ENCODE peak calls at places on chromosomes 7 and 10, in nine cellular contexts. N, H, R, Q, B, F, T, K and M are unnamed samples.

GRCh38 chr7:4209966-4210365 is 472.1 kb upstream of the FOXK1 start:
- DNase-seq in B (no peak), Q (no peak), N (no peak), F (no peak), T (peak), R (no peak), K (no peak), H (peak), M (no peak)

GRCh38 chr7:54183055-54183454 is 359.1 kb upstream of the VSTM2A start:
- DNase-seq in T (no peak), H (no peak), R (no peak), N (no peak), F (no peak), Q (no peak), K (no peak), B (no peak), M (no peak)

GRCh38 chr7:66654275-66655112 is 25.8 kb downstream of the KCTD7 start:
- DNase-seq in B (peak), F (peak), Q (peak), T (peak), N (peak), K (peak), R (peak), H (peak), M (peak)

GRCh38 chr7:89042963-89043362 is 247.4 kb upstream of the TEX47 start:
- DNase-seq in B (no peak), N (no peak), T (no peak), R (no peak), H (no peak), Q (no peak), F (no peak), K (no peak), M (no peak)

GRCh38 chr10:112775892-112776679 is 174.0 kb upstream of the TCF7L2 start:
- DNase-seq in T (no peak), N (no peak), B (no peak), K (no peak), Q (no peak), H (no peak), R (no peak), F (no peak), M (no peak)

GRCh38 chr7:90596745-90597526 is 815 bp downstream of the CDK14 start:
- DNase-seq in T (no peak), N (no peak), Q (no peak), H (no peak), B (no peak), R (no peak), F (no peak), K (peak), M (no peak)

GRCh38 chr7:117961235-117961634 is 88.0 kb upstream of the CTTNBP2 start:
- DNase-seq in B (peak), H (no peak), F (no peak), K (no peak), Q (no peak), T (no peak), N (no peak), R (no peak), M (no peak)

GRCh38 chr10:98331888-98332287 is 63.9 kb upstream of the LOXL4 start:
- DNase-seq in R (no peak), T (no peak), F (no peak), K (no peak), H (no peak), Q (peak), N (no peak), B (no peak), M (peak)

GRCh38 chr7:154304231-154304630 is 252.0 kb downstream of the DPP6 start:
- DNase-seq in H (no peak), K (no peak), T (no peak), R (no peak), B (no peak), N (no peak), Q (no peak), F (no peak), M (no peak)

GRCh38 chr7:142329062-142329788 is 71.4 kb upstream of the PRSS58 start:
- DNase-seq in Q (no peak), N (no peak), K (no peak), R (no peak), B (no peak), H (no peak), T (no peak), F (no peak), M (no peak)

GRCh38 chr10:46787321-46787615 is 124.0 kb upstream of the PTPN20 start:
- DNase-seq in F (no peak), Q (peak), R (no peak), B (no peak), N (peak), K (peak), T (no peak), H (no peak), M (peak)

GRCh38 chr10:120732067-120732466 is 119.1 kb upstream of the WDR11 start:
- DNase-seq in Q (no peak), H (no peak), K (peak), N (no peak), R (no peak), F (no peak), T (no peak), B (no peak), M (no peak)

GRCh38 chr10:21756707-21757600 is 222.9 kb downstream of the MLLT10 start:
- DNase-seq in R (no peak), K (no peak), B (no peak), F (no peak), Q (no peak), T (no peak), H (no peak), N (no peak), M (no peak)

GRCh38 chr10:14518141-14518540 is 187.4 kb upstream of the FRMD4A start:
- DNase-seq in K (no peak), B (no peak), T (no peak), N (no peak), R (no peak), H (no peak), Q (no peak), F (no peak), M (no peak)

GRCh38 chr7:67916571-67916970 is 919.9 kb downstream of the TYW1 start:
- DNase-seq in N (no peak), Q (no peak), H (no peak), R (no peak), F (no peak), B (no peak), T (no peak), K (no peak), M (no peak)

GRCh38 chr7:12888727-12889126 is 201.3 kb downstream of the ARL4A start:
- DNase-seq in T (no peak), B (no peak), N (no peak), F (no peak), R (no peak), Q (no peak), K (no peak), H (no peak), M (no peak)

GRCh38 chr7:5677538-5678294 is 103.7 kb downstream of the RNF216 start:
- DNase-seq in F (no peak), Q (peak), N (peak), R (no peak), T (no peak), B (peak), H (no peak), K (peak), M (no peak)

GRCh38 chr10:80416401-80417098 is 8.2 kb downstream of the PRXL2A start:
- DNase-seq in K (peak), R (no peak), T (no peak), Q (no peak), F (no peak), H (no peak), N (no peak), B (peak), M (no peak)

GRCh38 chr7:55028011-55028410 is 9.2 kb downstream of the EGFR start:
- DNase-seq in F (no peak), R (no peak), Q (no peak), N (no peak), T (no peak), H (no peak), K (no peak), B (no peak), M (no peak)

GRCh38 chr10:31578181-31578852 is 259.3 kb downstream of the ZEB1 start:
- DNase-seq in N (no peak), R (no peak), F (no peak), T (no peak), Q (no peak), H (no peak), B (no peak), K (no peak), M (no peak)

GRCh38 chr7:27046854-27047549 is 48.8 kb downstream of the HOXA1 start:
- DNase-seq in Q (peak), H (no peak), K (no peak), F (no peak), B (no peak), R (no peak), T (no peak), N (no peak), M (no peak)

GRCh38 chr10:27223964-27224363 is 16.6 kb downstream of the ACBD5 start:
- DNase-seq in K (peak), T (no peak), Q (peak), N (peak), H (no peak), B (peak), F (no peak), R (peak), M (peak)

GRCh38 chr10:3773465-3774017 is 11.5 kb downstream of the KLF6 start:
- DNase-seq in R (no peak), T (no peak), H (no peak), K (no peak), Q (no peak), F (no peak), N (no peak), B (no peak), M (no peak)

GRCh38 chr10:48406204-48406603 is 99.7 kb downstream of the MAPK8 start:
- DNase-seq in T (no peak), Q (peak), K (peak), B (no peak), H (no peak), F (no peak), R (no peak), N (no peak), M (no peak)

GRCh38 chr7:35588647-35589046 is 106.3 kb downstream of the HERPUD2 start:
- DNase-seq in R (no peak), F (no peak), T (no peak), B (no peak), Q (no peak), N (no peak), H (no peak), K (no peak), M (no peak)

GRCh38 chr10:131852823-131853609 is 47.8 kb upstream of the PPP2R2D start:
- DNase-seq in H (peak), B (no peak), K (no peak), Q (no peak), F (no peak), N (no peak), R (no peak), T (no peak), M (no peak)

GRCh38 chr7:99210265-99210970 is 2.5 kb upstream of the KPNA7 start:
- DNase-seq in K (peak), N (no peak), R (no peak), T (no peak), F (no peak), Q (peak), H (no peak), B (no peak), M (no peak)

GRCh38 chr10:102334106-102334505 is 61.4 kb upstream of the NFKB2 start:
- DNase-seq in H (no peak), T (no peak), K (peak), N (no peak), Q (no peak), B (no peak), F (no peak), R (no peak), M (no peak)

GRCh38 chr10:132478341-132479023 is 59.1 kb upstream of the INPP5A start:
- DNase-seq in H (peak), K (no peak), F (no peak), T (peak), R (no peak), B (no peak), Q (no peak), N (no peak), M (no peak)